ENCODE peak calls at places on chromosomes 12 and 14, in seven cellular contexts. I is CD8-positive, alpha-beta T cell; N is stimulated activated CD4-positive, alpha-beta T cell treated with anti-CD3 and anti-CD28 coated beads, Interleukin-15, amount 100 ng/mL, for 1 hour; A is upper lobe of right lung; V is right lobe of liver; X is AG04449; U is HT1080. T is an unnamed sample.

GRCh38 chr14:34722723-34723545 is 8.5 kb upstream of the CFL2 start:
- DNase-seq in I (peak), N (no peak), A (no peak), V (no peak), X (no peak), U (peak), T (no peak)

GRCh38 chr14:22474730-22475351 is 114.2 kb downstream of the DAD1 start:
- DNase-seq in I (no peak), N (no peak), A (no peak), V (no peak), X (no peak), U (peak), T (no peak)

GRCh38 chr14:70754989-70755388 is 54.3 kb downstream of the MAP3K9 start:
- DNase-seq in I (no peak), N (no peak), A (peak), V (no peak), X (no peak), U (peak), T (no peak)

GRCh38 chr12:132055535-132056096 is 88.5 kb downstream of the DDX51 start:
- DNase-seq in I (no peak), N (no peak), A (no peak), V (no peak), X (no peak), U (no peak), T (no peak)

GRCh38 chr12:92064420-92064819 is 81.2 kb downstream of the BTG1 start:
- DNase-seq in I (no peak), N (no peak), A (no peak), V (no peak), X (no peak), U (no peak), T (no peak)

GRCh38 chr12:9999016-9999415 is at the start of gene CLEC1B:
- DNase-seq in I (no peak), N (no peak), A (no peak), V (no peak), X (no peak), U (no peak), T (no peak)

GRCh38 chr14:91311284-91311662 is 66.8 kb upstream of the GPR68 start:
- DNase-seq in I (peak), N (peak), A (peak), V (no peak), X (no peak), U (peak), T (no peak)

GRCh38 chr12:66010787-66011547 is 119.6 kb downstream of the LLPH start:
- DNase-seq in I (no peak), N (no peak), A (no peak), V (no peak), X (no peak), U (no peak), T (no peak)

GRCh38 chr12:55072093-55072492 is 52.3 kb downstream of the NEUROD4 start:
- DNase-seq in I (peak), N (peak), A (peak), V (peak), X (no peak), U (peak), T (no peak)

T was measured in GM04503.